ENCODE peak calls at places on chromosomes 5 and 9, in nine cellular contexts. H is heart left ventricle, K is mucosa of descending colon, J is hepatocyte, Y is esophagus squamous epithelium, A is neuronal stem cell, P is mesendoderm, B is A549, O is IMR-90. M is an unnamed sample. For H3K4me1, the result is how much of the 10 kb centered on the place peaks cover.

GRCh38 chr5:159864885-159865622 is 51.2 kb upstream of the ADRA1B start:
- DNase-seq in P (no peak), B (no peak), J (no peak), O (peak), H (no peak), Y (no peak), A (no peak), K (no peak), M (no peak)

GRCh38 chr5:53543401-53543800 is 17.0 kb upstream of the NDUFS4 start:
- DNase-seq in P (peak), J (no peak), Y (no peak), A (no peak), K (no peak), H (no peak), O (peak), B (no peak), M (no peak)

GRCh38 chr5:146565764-146566163 is 49.8 kb upstream of the GPR151 start:
- DNase-seq in O (peak), K (no peak), B (peak), Y (no peak), A (peak), P (peak), H (peak), J (peak), M (no peak)

GRCh38 chr5:125372694-125373621 is 626.5 kb upstream of the ZNF608 start:
- DNase-seq in K (no peak), H (no peak), P (peak), A (peak), B (no peak), Y (no peak), J (peak), O (peak), M (no peak)

GRCh38 chr9:6426117-6426516 is 13.1 kb downstream of the UHRF2 start:
- DNase-seq in K (no peak), B (no peak), P (no peak), Y (no peak), H (no peak), O (peak), A (no peak), J (no peak), M (no peak)

GRCh38 chr9:135474915-135475314 is 4.7 kb upstream of the PPP1R26 start:
- DNase-seq in H (no peak), P (peak), O (no peak), A (no peak), J (peak), K (peak), B (peak), Y (no peak), M (no peak)

GRCh38 chr5:175677571-175677970 is 19.7 kb downstream of the HRH2 start:
- DNase-seq in A (no peak), H (no peak), Y (no peak), B (no peak), J (no peak), K (no peak), O (no peak), P (no peak), M (no peak)

GRCh38 chr5:13816126-13816525 is 128.4 kb downstream of the DNAH5 start:
- DNase-seq in H (no peak), P (no peak), A (no peak), O (no peak), Y (no peak), K (no peak), B (no peak), J (no peak), M (no peak)

GRCh38 chr5:83556190-83556589 is 84.6 kb downstream of the VCAN start:
- DNase-seq in Y (no peak), A (no peak), K (no peak), J (no peak), H (no peak), O (no peak), P (no peak), B (no peak), M (no peak)

GRCh38 chr5:179135441-179136215 is 75.5 kb downstream of the ZNF354C start:
- DNase-seq in J (no peak), H (no peak), O (no peak), P (no peak), K (no peak), Y (no peak), B (no peak), A (no peak), M (no peak)

GRCh38 chr5:8993031-8993430 is 552.8 kb downstream of the SEMA5A start:
- DNase-seq in P (peak), H (no peak), A (no peak), B (peak), J (peak), K (no peak), Y (no peak), O (no peak), M (no peak)

GRCh38 chr5:124057161-124057814 is 545.3 kb downstream of the CSNK1G3 start:
- DNase-seq in P (no peak), K (peak), B (no peak), H (peak), O (no peak), A (no peak), Y (no peak), J (peak), M (no peak)

GRCh38 chr5:162209005-162209605 is 141.5 kb downstream of the GABRG2 start:
- DNase-seq in O (no peak), A (peak), J (peak), B (peak), K (peak), H (peak), P (peak), Y (no peak), M (no peak)

GRCh38 chr5:76472338-76473336 is 69.6 kb downstream of the IQGAP2 start:
- DNase-seq in K (no peak), A (no peak), O (no peak), J (no peak), H (no peak), P (no peak), Y (no peak), B (peak), M (no peak)

GRCh38 chr9:137438591-137439157 is 2.5 kb downstream of the ENTPD8 start:
- DNase-seq in O (no peak), B (no peak), P (no peak), J (no peak), K (peak), A (no peak), H (no peak), Y (no peak), M (no peak)

GRCh38 chr5:116068028-116068632 is 16.7 kb upstream of the COMMD10 start:
- DNase-seq in A (peak), J (peak), O (peak), B (peak), Y (no peak), H (no peak), K (no peak), P (peak), M (no peak)

GRCh38 chr5:125257057-125257970 is 510.9 kb upstream of the ZNF608 start:
- DNase-seq in H (peak), P (peak), K (no peak), B (no peak), J (no peak), Y (no peak), O (peak), A (peak), M (no peak)

GRCh38 chr5:75964008-75964407 is 119.2 kb upstream of the SV2C start:
- DNase-seq in J (no peak), O (no peak), K (no peak), Y (no peak), A (no peak), B (no peak), H (no peak), P (no peak), M (no peak)

DNA sequence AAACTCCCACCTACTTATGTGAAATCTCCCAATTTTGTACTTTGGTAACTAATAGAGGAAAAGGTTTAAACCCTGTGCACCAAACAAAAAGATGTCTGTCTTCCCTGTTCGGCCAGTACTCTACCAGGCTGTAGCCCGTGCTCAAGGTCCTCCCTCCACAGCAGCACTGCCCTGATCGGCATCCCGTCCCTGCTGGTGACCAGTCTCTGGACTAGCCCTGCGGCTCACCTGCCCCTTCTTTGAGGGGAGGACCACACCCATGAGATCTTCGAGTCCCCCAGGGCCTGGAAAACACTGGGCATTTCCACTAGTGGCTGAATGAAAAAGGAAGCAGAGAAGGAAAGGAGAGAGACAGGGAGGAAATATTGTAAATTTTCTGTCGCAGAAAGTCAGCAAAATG is 2.8 kb downstream of the GFPT2 start:
- DNase-seq in K (no peak), J (no peak), O (no peak), H (no peak), B (no peak), Y (no peak), P (no peak), A (no peak), M (no peak)
- H3K4me3 ChIP-seq in K (no peak), J (no peak), O (no peak), H (no peak), B (no peak), Y (no peak), P (no peak), A (no peak), M (no peak)

DNA sequence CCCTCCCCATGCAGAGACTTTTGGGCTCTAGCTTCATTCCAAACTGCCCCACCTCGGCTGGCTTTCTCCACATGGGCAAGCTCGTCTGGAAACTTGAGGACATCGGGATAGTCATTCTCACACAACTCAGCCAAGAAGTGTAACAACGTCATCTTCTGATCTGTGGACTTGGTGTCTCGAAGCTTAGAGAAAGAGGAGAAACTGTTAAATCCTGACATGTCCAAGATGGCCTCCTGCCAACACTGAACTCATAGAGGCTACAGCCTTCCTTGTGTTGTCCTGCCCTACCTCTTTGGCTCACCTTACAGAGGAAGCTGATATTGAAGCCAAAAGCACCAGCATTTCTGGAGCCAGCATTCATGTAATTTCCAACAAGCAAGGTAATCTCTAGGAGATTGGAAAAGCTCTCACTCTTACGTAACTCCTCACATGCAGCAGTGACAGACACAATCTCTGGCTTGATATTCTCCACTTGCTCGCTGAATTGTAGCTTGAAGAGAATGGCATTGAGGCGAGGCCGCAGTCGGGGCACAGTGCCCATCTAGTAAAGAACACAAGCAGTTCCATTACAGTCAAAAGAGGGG is 39.6 kb downstream of the PCDHGC5 start:
- DNase-seq in B (no peak), Y (no peak), A (no peak), H (no peak), J (no peak), P (no peak), O (peak), K (no peak), M (no peak)
- H3K4me1 ChIP-seq in B (under half), Y (under half), A (under half), H (half or more), J (under half), P (under half), O (under half), K (under half), M (under half)

GRCh38 chr5:78771260-78772240 is 123.0 kb upstream of the LHFPL2 start:
- DNase-seq in Y (no peak), O (peak), K (peak), H (no peak), J (no peak), B (no peak), A (no peak), P (peak), M (no peak)

GRCh38 chr5:78773655-78774054 is 125.1 kb upstream of the LHFPL2 start:
- DNase-seq in O (no peak), B (no peak), P (no peak), H (no peak), A (no peak), K (no peak), Y (no peak), J (no peak), M (no peak)

GRCh38 chr5:78765756-78766411 is 117.3 kb upstream of the LHFPL2 start:
- DNase-seq in P (no peak), O (no peak), B (no peak), A (no peak), Y (no peak), K (no peak), H (no peak), J (peak), M (no peak)

GRCh38 chr5:78766412-78766762 is 117.8 kb upstream of the LHFPL2 start:
- DNase-seq in B (no peak), K (no peak), O (no peak), J (peak), A (no peak), Y (no peak), H (no peak), P (no peak), M (no peak)

GRCh38 chr5:78768781-78769380 is 120.3 kb upstream of the LHFPL2 start:
- DNase-seq in K (no peak), J (no peak), B (no peak), H (no peak), Y (no peak), O (no peak), P (no peak), A (no peak), M (no peak)
- H3K4me3 ChIP-seq in K (no peak), J (no peak), B (no peak), H (no peak), Y (no peak), O (no peak), P (no peak), A (no peak), M (no peak)

GRCh38 chr5:142977363-142978051 is 207.3 kb downstream of the ARHGAP26 start:
- DNase-seq in Y (no peak), A (no peak), K (no peak), P (peak), J (no peak), O (peak), H (no peak), B (no peak), M (no peak)

GRCh38 chr5:142976861-142977260 is 206.7 kb downstream of the ARHGAP26 start:
- DNase-seq in K (no peak), A (no peak), H (no peak), B (no peak), O (peak), P (no peak), Y (no peak), J (no peak), M (no peak)

GRCh38 chr5:142978726-142979125 is 208.5 kb downstream of the ARHGAP26 start:
- DNase-seq in H (no peak), K (no peak), P (no peak), B (no peak), O (peak), A (no peak), J (no peak), Y (no peak), M (no peak)

GRCh38 chr5:142979636-142980035 is 209.5 kb downstream of the ARHGAP26 start:
- DNase-seq in H (no peak), Y (no peak), P (peak), K (peak), O (no peak), A (no peak), J (no peak), B (no peak), M (no peak)

DNA sequence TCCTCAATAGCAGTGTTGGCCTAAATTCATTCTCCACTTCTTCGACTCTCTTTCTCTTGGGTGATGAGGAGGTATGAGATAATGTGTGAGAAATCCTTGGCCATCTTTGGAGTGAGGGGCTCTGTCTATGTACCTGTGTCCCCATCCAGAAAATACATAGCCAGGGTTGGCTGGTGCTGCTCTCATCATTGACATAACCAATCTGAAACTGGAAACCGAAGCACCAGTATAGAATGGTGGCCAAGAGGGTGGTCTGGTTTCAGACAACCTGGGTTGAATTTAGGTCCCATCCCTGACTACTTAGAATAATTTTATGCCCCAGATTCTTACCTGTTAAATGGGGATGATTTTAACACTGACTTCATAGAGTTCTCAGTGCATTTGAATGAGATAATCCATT is 208.1 kb downstream of the ARHGAP26 start:
- DNase-seq in P (no peak), H (no peak), O (no peak), Y (no peak), J (no peak), A (no peak), K (no peak), B (no peak), M (no peak)
- H3K4me1 ChIP-seq in P (under half), H (half or more), O (under half), Y (under half), J (under half), A (under half), K (under half), B (under half), M (under half)

M was measured in thoracic aorta.